ENCODE peak calls at places on chromosome 17, in nine cellular contexts. M is coronary artery, N is mesothelial cell of epicardium, H is fibroblast of mammary gland, P is A673, X is heart left ventricle, L is adrenal gland, K is upper lobe of right lung, F is neural crest cell. A is an unnamed sample.

GRCh38 chr17:42555122-42555622 is 2.4 kb downstream of the HSD17B1 start:
- DNase-seq in X (no peak), M (no peak), F (no peak), H (no peak), L (no peak), K (no peak), N (no peak), P (no peak), A (no peak)

GRCh38 chr17:77153487-77153886 is 12.7 kb downstream of the SEC14L1 start:
- DNase-seq in M (no peak), P (no peak), N (no peak), F (no peak), H (peak; percentile 40), K (no peak), L (no peak), X (no peak), A (peak; percentile 47)

GRCh38 chr17:31674717-31675349 is 184.2 kb downstream of the COPRS start:
- DNase-seq in N (no peak), P (no peak), L (no peak), F (no peak), H (peak; percentile 77), X (no peak), K (no peak), M (peak; percentile 68), A (peak; percentile 93)

GRCh38 chr17:30556374-30557332 is 79.4 kb downstream of the GOSR1 start:
- DNase-seq in L (no peak), X (no peak), H (no peak), P (no peak), M (peak; percentile 67), N (no peak), K (peak; percentile 48), F (no peak), A (no peak)

GRCh38 chr17:74569392-74570003 is 2.2 kb upstream of the CD300H start:
- DNase-seq in K (no peak), P (peak; percentile 69), X (peak; percentile 84), F (no peak), N (no peak), M (peak; percentile 87), H (peak; percentile 100), L (peak; percentile 30), A (peak; percentile 100)

GRCh38 chr17:75876190-75876937 is 2.0 kb downstream of the TRIM47 start:
- DNase-seq in P (no peak), M (no peak), H (no peak), K (peak; percentile 77), F (no peak), N (no peak), L (peak; percentile 60), X (peak; percentile 75), A (no peak)

GRCh38 chr17:79072544-79072943 is 2.1 kb upstream of the ENGASE start:
- DNase-seq in M (no peak), N (no peak), H (no peak), X (no peak), K (peak; percentile 61), F (no peak), P (no peak), L (no peak), A (no peak)

GRCh38 chr17:41919165-41919817 is 540 bp upstream of the ACLY start:
- DNase-seq in N (no peak), M (no peak), K (no peak), P (no peak), H (peak; percentile 80), F (no peak), X (no peak), L (no peak), A (peak; percentile 68)

GRCh38 chr17:15106540-15106939 is 158.6 kb downstream of the PMP22 start:
- DNase-seq in K (no peak), X (no peak), H (peak; percentile 28), P (no peak), L (no peak), N (no peak), M (no peak), F (no peak), A (peak; percentile 66)

GRCh38 chr17:57913576-57914273 is 41.5 kb downstream of the CUEDC1 start:
- DNase-seq in L (no peak), X (no peak), P (no peak), F (no peak), H (peak; percentile 57), M (no peak), K (no peak), N (no peak), A (no peak)

GRCh38 chr17:49858796-49859195 is 10.9 kb upstream of the TAC4 start:
- DNase-seq in P (no peak), F (no peak), X (no peak), L (no peak), M (no peak), H (no peak), N (no peak), K (no peak), A (no peak)

GRCh38 chr17:78111727-78112507 is 16.6 kb downstream of the TMC6 start:
- DNase-seq in H (no peak), P (no peak), X (peak; percentile 55), M (no peak), L (no peak), K (no peak), N (no peak), F (no peak), A (no peak)

GRCh38 chr17:21400816-21401593 is 24.8 kb downstream of the KCNJ12 start:
- DNase-seq in N (no peak), X (no peak), F (no peak), M (no peak), P (no peak), K (no peak), L (no peak), H (no peak), A (no peak)
- TF ChIP-seq CTCF in N (no peak), X (no peak), F (no peak), M (no peak), P (no peak), K (no peak), L (no peak), H (no peak), A (no peak)

DNA sequence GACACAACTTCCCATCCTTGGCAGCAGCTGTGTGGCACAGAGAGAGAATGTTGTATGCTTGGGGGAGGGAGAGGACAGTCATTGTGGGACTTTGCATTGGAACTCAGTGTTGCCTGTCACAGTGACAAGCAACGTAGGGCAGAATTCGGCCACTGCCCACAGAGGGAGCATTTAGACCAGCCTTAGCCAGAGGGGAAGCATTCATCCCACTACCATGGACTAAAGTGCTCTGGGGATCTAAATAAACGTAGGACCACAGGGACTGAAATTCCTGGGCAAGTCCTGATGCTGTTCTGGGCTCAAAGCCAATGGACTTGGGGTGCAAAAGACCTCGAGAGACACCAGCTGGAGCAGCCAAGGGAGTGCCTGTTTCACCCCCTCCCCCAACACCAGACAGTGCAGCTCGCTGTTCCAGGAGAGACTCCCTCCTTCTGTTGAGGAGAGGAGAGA is 44.9 kb downstream of the ABCA8 start:
- DNase-seq in L (no peak), F (no peak), P (peak; percentile 62), K (no peak), N (no peak), X (no peak), M (no peak), H (peak; percentile 10), A (peak; percentile 23)
- TF ChIP-seq CTCF in L (no peak), F (no peak), P (no peak), K (no peak), N (no peak), X (no peak), M (no peak), H (no peak), A (no peak)

GRCh38 chr17:17028059-17028877 is 14.0 kb upstream of the MPRIP start:
- DNase-seq in K (peak; percentile 93), M (no peak), X (no peak), L (no peak), P (no peak), F (peak; percentile 48), N (peak; percentile 81), H (peak; percentile 66), A (peak; percentile 97)

GRCh38 chr17:17030515-17031211 is 11.6 kb upstream of the MPRIP start:
- DNase-seq in L (no peak), H (no peak), K (no peak), P (no peak), X (no peak), F (no peak), N (no peak), M (no peak), A (no peak)

GRCh38 chr17:17028878-17029535 is 13.2 kb upstream of the MPRIP start:
- DNase-seq in P (no peak), N (no peak), H (no peak), L (no peak), K (no peak), X (no peak), M (no peak), F (no peak), A (no peak)

GRCh38 chr17:17032131-17032692 is 10.0 kb upstream of the MPRIP start:
- DNase-seq in X (peak; percentile 81), M (no peak), P (no peak), L (no peak), K (peak; percentile 85), N (no peak), H (peak; percentile 51), F (no peak), A (peak; percentile 59)

DNA sequence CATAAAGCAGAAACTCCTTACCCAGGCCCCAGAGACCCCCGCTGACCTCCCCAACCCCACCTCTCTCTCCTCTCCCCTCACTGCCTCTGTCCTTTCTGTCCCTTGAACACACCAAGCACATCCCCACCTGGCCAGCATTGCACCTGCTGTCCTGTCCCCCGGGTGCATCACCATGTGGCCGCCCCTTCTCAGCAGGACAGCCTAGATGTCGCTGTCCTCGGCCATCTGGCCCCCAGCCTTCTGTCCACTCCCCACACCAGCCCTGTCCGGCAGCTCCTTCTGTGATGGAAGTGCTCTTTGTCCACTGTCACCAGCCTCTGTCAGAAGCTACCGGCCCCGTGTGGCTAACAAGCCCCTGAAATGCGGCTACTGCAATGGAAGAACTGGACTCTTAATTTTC is 12.3 kb upstream of the MPRIP start:
- DNase-seq in H (no peak), N (no peak), L (no peak), P (no peak), F (no peak), X (no peak), K (peak; percentile 53), M (no peak), A (no peak)
- TF ChIP-seq CTCF in H (no peak), N (no peak), L (no peak), P (no peak), F (no peak), X (no peak), K (no peak), M (no peak), A (no peak)

GRCh38 chr17:64661981-64662773 is at the start of gene SMURF2:
- DNase-seq in P (peak; percentile 81), X (peak; percentile 91), M (peak; percentile 88), L (peak; percentile 83), N (peak; percentile 76), F (peak; percentile 69), H (peak; percentile 43), K (peak; percentile 91), A (peak; percentile 74)
- TF ChIP-seq CTCF in P (no peak), X (no peak), M (no peak), L (no peak), N (no peak), F (peak; percentile 16), H (no peak), K (no peak), A (no peak)

GRCh38 chr17:27601975-27602302 is 29.0 kb upstream of the LGALS9 start:
- DNase-seq in X (peak; percentile 37), H (no peak), K (no peak), F (no peak), N (no peak), P (no peak), M (no peak), L (no peak), A (no peak)
- TF ChIP-seq CTCF in X (peak; percentile 17), H (no peak), K (no peak), F (peak; percentile 27), N (peak; percentile 13), P (no peak), M (no peak), L (no peak), A (no peak)

GRCh38 chr17:7484067-7484963 is at the start of gene POLR2A:
- DNase-seq in P (peak; percentile 98), N (peak; percentile 98), F (peak; percentile 98), K (peak; percentile 99), X (peak; percentile 99), M (peak; percentile 100), L (peak; percentile 99), H (peak; percentile 98), A (peak; percentile 98)
- TF ChIP-seq CTCF in P (peak; percentile 14), N (no peak), F (no peak), K (no peak), X (no peak), M (no peak), L (no peak), H (no peak), A (no peak)

A was measured in MCF 10A.